ENCODE peak calls at places on chromosomes 1 and 21, in six cellular contexts. S, G, Q, Y, E and T are unnamed samples.
A peak's percentile ranks its signal among the peaks of the same experiment; 100 is the strongest.

GRCh38 chr1:233668725-233669294 is 54.9 kb downstream of the KCNK1 start:
- DNase-seq in S (no peak), G (no peak), Q (peak; percentile 55), Y (peak; percentile 16), E (no peak), T (peak; percentile 33)

GRCh38 chr1:178308438-178308837 is 188.3 kb downstream of the CLEC20A start:
- DNase-seq in S (no peak), G (no peak), Q (no peak), Y (no peak), E (no peak), T (no peak)

GRCh38 chr1:78360584-78360983 is 130.2 kb upstream of the PTGFR start:
- DNase-seq in S (no peak), G (no peak), Q (no peak), Y (no peak), E (no peak), T (no peak)

GRCh38 chr21:35086357-35086756 is 37.3 kb upstream of the RUNX1 start:
- DNase-seq in S (no peak), G (no peak), Q (no peak), Y (peak; percentile 41), E (no peak), T (no peak)

GRCh38 chr21:45167796-45168222 is 93.4 kb downstream of the ADARB1 start:
- DNase-seq in S (no peak), G (no peak), Q (no peak), Y (peak; percentile 9), E (no peak), T (no peak)

GRCh38 chr1:58162952-58163550 is 383.5 kb downstream of the OMA1 start:
- DNase-seq in S (no peak), G (no peak), Q (peak; percentile 51), Y (peak; percentile 9), E (no peak), T (peak; percentile 44)

GRCh38 chr1:91806777-91807700 is 78.9 kb downstream of the TGFBR3 start:
- DNase-seq in S (no peak), G (no peak), Q (no peak), Y (no peak), E (no peak), T (no peak)

GRCh38 chr1:67586596-67586995 is 98.4 kb upstream of the GADD45A start:
- DNase-seq in S (no peak), G (no peak), Q (no peak), Y (peak; percentile 82), E (no peak), T (no peak)

GRCh38 chr1:43819354-43819753 is 112.0 kb downstream of the ST3GAL3 start:
- DNase-seq in S (no peak), G (no peak), Q (no peak), Y (no peak), E (no peak), T (no peak)

GRCh38 chr1:4668738-4669700 is 14.6 kb downstream of the AJAP1 start:
- DNase-seq in S (peak; percentile 9), G (no peak), Q (no peak), Y (no peak), E (no peak), T (peak; percentile 83)

GRCh38 chr1:65846911-65847310 is 54.2 kb downstream of the PDE4B start:
- DNase-seq in S (no peak), G (no peak), Q (no peak), Y (no peak), E (no peak), T (no peak)

GRCh38 chr21:39613029-39613934 is 542 bp downstream of the B3GALT5 start:
- DNase-seq in S (no peak), G (no peak), Q (no peak), Y (no peak), E (no peak), T (no peak)

GRCh38 chr21:39610705-39611104 is 2.0 kb upstream of the B3GALT5 start:
- DNase-seq in S (no peak), G (no peak), Q (peak; percentile 11), Y (no peak), E (no peak), T (no peak)

GRCh38 chr21:39616373-39616772 is 3.6 kb downstream of the B3GALT5 start:
- DNase-seq in S (no peak), G (no peak), Q (no peak), Y (no peak), E (no peak), T (no peak)

GRCh38 chr21:39612233-39613028 is at the start of gene B3GALT5:
- DNase-seq in S (peak; percentile 74), G (no peak), Q (peak; percentile 58), Y (no peak), E (no peak), T (no peak)

GRCh38 chr21:39611547-39612190 is 1.1 kb upstream of the B3GALT5 start:
- DNase-seq in S (no peak), G (no peak), Q (no peak), Y (no peak), E (no peak), T (no peak)
- H3K4me3 ChIP-seq in S (peak overlapping the region; percentile 48), G (no peak overlapping the region), Q (peak overlapping the region; percentile 39), Y (peak overlapping the region; percentile 29), E (no peak overlapping the region), T (no peak overlapping the region)

GRCh38 chr1:60090662-60091061 is 17.1 kb upstream of the C1orf87 start:
- DNase-seq in S (no peak), G (no peak), Q (no peak), Y (no peak), E (no peak), T (no peak)

GRCh38 chr1:60088620-60089155 is 15.1 kb upstream of the C1orf87 start:
- DNase-seq in S (no peak), G (no peak), Q (no peak), Y (no peak), E (no peak), T (no peak)
- TF ChIP-seq CTCF in S (no peak), G (no peak), Q (no peak), Y (peak; percentile 23), E (peak; percentile 9), T (peak; percentile 45)

DNA sequence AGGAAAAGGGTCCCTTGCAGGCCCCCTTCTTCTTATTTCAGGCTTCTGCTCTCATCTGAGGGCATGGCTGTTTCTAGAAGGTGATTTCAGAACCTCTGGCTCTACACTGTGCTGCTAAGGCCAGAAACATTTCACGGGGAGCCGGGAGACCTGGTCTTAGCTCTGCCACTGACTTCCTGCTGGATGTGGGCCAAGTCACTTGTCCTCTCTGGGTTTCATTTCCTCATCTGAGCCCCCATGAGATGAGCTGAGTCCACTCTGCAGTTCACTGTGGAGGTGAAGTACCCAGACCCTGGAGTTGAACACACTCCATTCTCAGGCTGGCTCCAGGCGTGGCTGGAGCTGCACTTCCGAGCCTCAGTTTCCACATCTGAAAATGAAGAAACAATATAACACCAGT is 2.1 kb downstream of the PADI1 start:
- DNase-seq in S (no peak), G (peak; percentile 74), Q (no peak), Y (no peak), E (no peak), T (no peak)
- H3K4me3 ChIP-seq in S (no peak overlapping the region), G (no peak overlapping the region), Q (no peak overlapping the region), Y (no peak overlapping the region), E (no peak overlapping the region), T (no peak overlapping the region)

GRCh38 chr1:162151900-162152829 is 82.7 kb downstream of the NOS1AP start:
- DNase-seq in S (no peak), G (no peak), Q (no peak), Y (peak; percentile 51), E (no peak), T (no peak)
- TF ChIP-seq CTCF in S (no peak), G (no peak), Q (no peak), Y (no peak), E (no peak), T (no peak)